ENCODE peak calls at places on chromosomes 13 and 19, in four cellular contexts. E, I, A and K are unnamed samples.

GRCh38 chr19:7868326-7868670 is 5.9 kb downstream of the PRR36 start:
- DNase-seq in E (no peak), A (no peak), I (no peak), K (no peak)

GRCh38 chr19:39160889-39161672 is 35.5 kb downstream of the PAK4 start:
- DNase-seq in A (no peak), I (no peak), E (no peak), K (no peak)

GRCh38 chr13:71513414-71514063 is 353.5 kb downstream of the DACH1 start:
- DNase-seq in E (no peak), A (no peak), I (no peak), K (no peak)

GRCh38 chr13:41848435-41849255 is 112.3 kb downstream of the VWA8 start:
- DNase-seq in E (no peak), I (no peak), A (no peak), K (no peak)

GRCh38 chr13:75876371-75877050 is 240.4 kb downstream of the LMO7 start:
- DNase-seq in E (no peak), I (peak), A (peak), K (no peak)

GRCh38 chr19:46295401-46296308 is 1.2 kb upstream of the HIF3A start:
- DNase-seq in E (no peak), A (no peak), I (no peak), K (no peak)

GRCh38 chr13:23673354-23673753 is 103.1 kb downstream of the TNFRSF19 start:
- DNase-seq in I (no peak), A (peak), E (no peak), K (no peak)

GRCh38 chr19:49411681-49412321 is 11.4 kb downstream of the PTH2 start:
- DNase-seq in A (no peak), I (no peak), E (no peak), K (no peak)

GRCh38 chr19:48244289-48244688 is 11.4 kb downstream of the CARD8 start:
- DNase-seq in I (no peak), A (no peak), E (no peak), K (peak)

GRCh38 chr13:80931118-80931517 is 590.2 kb upstream of the SPRY2 start:
- DNase-seq in E (no peak), I (no peak), A (no peak), K (no peak)

GRCh38 chr13:46339035-46339666 is 47.9 kb downstream of the RUBCNL start:
- DNase-seq in E (no peak), A (no peak), I (no peak), K (no peak)

GRCh38 chr13:76803831-76804230 is 82.4 kb downstream of the KCTD12 start:
- DNase-seq in I (no peak), A (no peak), E (no peak), K (no peak)

GRCh38 chr19:33194884-33195710 is 967 bp downstream of the LRP3 start:
- DNase-seq in I (no peak), E (no peak), A (no peak), K (no peak)

GRCh38 chr19:51391073-51391611 is 751 bp upstream of the C19orf84 start:
- DNase-seq in I (no peak), A (no peak), E (no peak), K (no peak)

GRCh38 chr13:85982102-85982501 is 182.9 kb upstream of the SLITRK6 start:
- DNase-seq in E (no peak), A (no peak), I (no peak), K (no peak)

GRCh38 chr13:79869326-79869725 is 388.4 kb downstream of the NDFIP2 start:
- DNase-seq in I (no peak), E (no peak), A (no peak), K (no peak)

GRCh38 chr13:83563499-83563898 is 318.8 kb downstream of the SLITRK1 start:
- DNase-seq in I (no peak), A (no peak), E (no peak), K (no peak)

GRCh38 chr19:18800079-18800478 is 9.0 kb upstream of the COMP start:
- DNase-seq in E (no peak), I (no peak), A (no peak), K (no peak)

GRCh38 chr13:73307481-73307880 is 248.7 kb downstream of the KLF5 start:
- DNase-seq in A (peak), I (no peak), E (no peak), K (no peak)

GRCh38 chr13:111531505-111531904 is 211.1 kb downstream of the TEX29 start:
- DNase-seq in E (no peak), I (no peak), A (no peak), K (no peak)

GRCh38 chr19:41700381-41701195 is 7.8 kb upstream of the CEACAM5 start:
- DNase-seq in A (no peak), I (peak), E (no peak), K (peak)

GRCh38 chr13:111403266-111403665 is 82.8 kb downstream of the TEX29 start:
- DNase-seq in I (no peak), A (no peak), E (no peak), K (no peak)

GRCh38 chr13:80413611-80414010 is 72.7 kb upstream of the SPRY2 start:
- DNase-seq in I (no peak), E (no peak), A (no peak), K (no peak)

GRCh38 chr13:37642201-37642600 is 43.6 kb upstream of the POSTN start:
- DNase-seq in I (no peak), A (no peak), E (no peak), K (no peak)

GRCh38 chr13:23748109-23748508 is 141.1 kb downstream of the MIPEP start:
- DNase-seq in E (no peak), A (no peak), I (no peak), K (no peak)

GRCh38 chr13:93824286-93824685 is 597.7 kb downstream of the GPC6 start:
- DNase-seq in A (no peak), I (no peak), E (no peak), K (no peak)

GRCh38 chr13:74136089-74136658 is 2.0 kb upstream of the KLF12 start:
- DNase-seq in I (peak), A (no peak), E (no peak), K (peak)

GRCh38 chr13:97222934-97223710 is 989 bp downstream of the MBNL2 start:
- DNase-seq in E (no peak), A (no peak), I (no peak), K (no peak)

GRCh38 chr19:39193785-39194184 is 3.0 kb upstream of the NCCRP1 start:
- DNase-seq in A (no peak), E (no peak), I (no peak), K (no peak)

GRCh38 chr19:36049080-36049698 is 4.9 kb downstream of the THAP8 start:
- DNase-seq in A (no peak), E (no peak), I (no peak), K (no peak)

GRCh38 chr19:51546650-51547396 is 15.4 kb upstream of the SIGLEC6 start:
- DNase-seq in I (no peak), A (no peak), E (no peak), K (no peak)

DNA sequence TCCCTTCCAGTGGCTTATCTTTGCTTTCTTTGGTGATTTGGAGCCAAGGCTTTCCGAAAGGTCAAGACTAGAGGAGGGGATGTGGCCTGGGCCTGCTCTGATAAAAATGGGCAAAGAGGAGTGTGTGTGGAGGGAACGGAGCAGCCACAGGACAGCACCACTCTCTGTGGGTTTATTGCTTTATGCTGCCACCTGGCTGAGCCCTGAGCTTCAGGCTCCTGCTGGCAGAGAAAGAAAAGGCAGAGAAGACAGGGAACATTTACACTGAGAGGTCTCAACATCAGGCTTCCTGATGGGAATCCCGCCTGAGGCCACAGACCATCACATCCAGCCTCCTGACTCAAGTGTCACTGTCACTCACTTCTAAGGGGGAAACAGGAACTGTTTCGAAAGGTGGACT is 9.2 kb upstream of the GSX1 start:
- DNase-seq in I (no peak), A (no peak), E (no peak), K (no peak)
- TF ChIP-seq CTCF in I (peak), A (peak), E (no peak), K (no peak)

GRCh38 chr19:13825489-13826475 is 30.5 kb downstream of the ZSWIM4 start:
- DNase-seq in I (no peak), A (no peak), E (no peak), K (no peak)
- TF ChIP-seq CTCF in I (no peak), A (peak), E (no peak), K (no peak)

DNA sequence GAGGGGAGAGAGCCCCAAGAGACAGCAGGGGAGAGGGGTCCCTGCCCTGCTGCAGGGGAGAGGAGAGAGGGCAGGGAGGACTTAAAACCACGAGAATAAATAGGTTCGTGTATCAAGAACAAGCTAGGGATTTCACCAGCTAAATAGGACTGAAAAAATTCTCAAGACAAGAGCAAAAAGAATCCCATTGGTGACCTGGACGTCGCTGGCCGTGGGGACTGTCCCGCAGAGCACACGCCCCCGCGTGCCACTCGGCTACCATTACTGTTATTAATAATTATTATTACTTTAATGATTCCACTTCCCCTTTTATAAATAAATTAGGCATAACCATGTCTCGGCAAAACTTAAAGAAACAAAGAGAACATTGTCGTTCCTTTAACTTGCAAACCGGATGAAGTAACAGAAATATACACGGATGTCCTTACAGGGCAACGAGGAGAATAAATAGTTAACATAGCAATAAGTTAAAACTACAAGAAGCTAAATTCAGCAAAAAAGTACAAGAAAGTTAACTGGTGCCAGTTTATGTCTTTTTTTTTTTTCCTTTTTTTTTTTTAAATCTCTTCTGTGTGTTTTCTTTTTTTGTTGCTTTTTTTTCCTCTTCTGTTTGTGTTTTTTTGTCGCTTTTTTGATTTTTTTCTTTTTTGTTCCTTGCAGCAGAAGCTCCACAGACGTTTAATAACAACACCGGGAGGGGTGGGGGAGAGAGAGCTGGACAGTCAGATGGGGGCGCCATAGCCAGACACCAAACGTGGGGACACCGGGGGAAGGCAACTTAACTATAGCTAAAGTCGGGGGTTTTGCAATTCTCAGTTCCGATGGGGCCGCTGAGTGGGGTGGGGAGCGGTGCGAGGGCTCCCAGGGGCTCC is 16.7 kb downstream of the PRKCSH start:
- DNase-seq in A (no peak), I (no peak), E (no peak), K (no peak)
- TF ChIP-seq CTCF in A (no peak), I (no peak), E (no peak), K (no peak)

GRCh38 chr19:1809663-1810062 is 2.4 kb downstream of the ATP8B3 start:
- DNase-seq in E (no peak), A (no peak), I (no peak), K (no peak)
- TF ChIP-seq CTCF in E (no peak), A (no peak), I (no peak), K (no peak)

GRCh38 chr19:10502524-10503001 is 593 bp downstream of the KEAP1 start:
- DNase-seq in A (peak), I (peak), E (peak), K (peak)
- TF ChIP-seq CTCF in A (no peak), I (no peak), E (no peak), K (peak)

GRCh38 chr13:38965281-38965680 is 25.4 kb downstream of the STOML3 start:
- DNase-seq in E (no peak), I (no peak), A (no peak), K (no peak)

GRCh38 chr13:38969187-38969586 is 21.4 kb downstream of the STOML3 start:
- DNase-seq in E (no peak), I (no peak), A (no peak), K (no peak)

GRCh38 chr13:38967446-38967845 is 23.2 kb downstream of the STOML3 start:
- DNase-seq in E (no peak), I (no peak), A (no peak), K (no peak)

DNA sequence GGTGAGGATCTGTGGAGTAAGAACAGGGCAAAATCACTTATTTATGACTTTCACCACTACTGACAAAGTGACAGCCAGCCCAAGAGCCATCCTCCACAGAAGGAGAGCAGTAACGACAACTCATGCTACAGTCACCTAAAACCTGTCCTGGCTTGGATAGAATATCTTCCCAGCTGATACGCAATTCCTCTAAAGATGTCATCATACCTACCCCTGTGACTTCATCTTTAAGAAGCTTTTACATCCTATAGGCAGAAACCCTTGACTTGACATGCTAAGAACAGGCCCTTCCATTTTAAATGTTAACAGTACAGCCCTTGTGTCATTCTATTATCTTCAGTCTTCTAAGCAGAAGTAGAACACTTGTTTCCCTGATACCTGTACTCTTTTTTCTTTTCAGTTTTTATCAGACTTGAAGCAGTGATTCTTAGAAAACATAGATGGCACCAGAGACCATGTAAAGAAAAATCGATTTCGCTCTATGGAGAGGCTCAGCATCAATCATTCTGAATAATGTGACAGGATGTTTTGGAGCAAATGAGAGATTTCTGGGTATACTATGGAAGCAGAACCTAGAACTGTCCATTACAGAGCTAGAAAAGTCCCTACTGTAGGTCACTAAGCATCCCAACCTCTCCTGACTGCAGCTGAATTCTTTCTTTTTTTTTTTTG is 20.1 kb downstream of the STOML3 start:
- DNase-seq in I (no peak), E (no peak), A (no peak), K (no peak)
- TF ChIP-seq CTCF in I (no peak), E (no peak), A (no peak), K (no peak)

DNA sequence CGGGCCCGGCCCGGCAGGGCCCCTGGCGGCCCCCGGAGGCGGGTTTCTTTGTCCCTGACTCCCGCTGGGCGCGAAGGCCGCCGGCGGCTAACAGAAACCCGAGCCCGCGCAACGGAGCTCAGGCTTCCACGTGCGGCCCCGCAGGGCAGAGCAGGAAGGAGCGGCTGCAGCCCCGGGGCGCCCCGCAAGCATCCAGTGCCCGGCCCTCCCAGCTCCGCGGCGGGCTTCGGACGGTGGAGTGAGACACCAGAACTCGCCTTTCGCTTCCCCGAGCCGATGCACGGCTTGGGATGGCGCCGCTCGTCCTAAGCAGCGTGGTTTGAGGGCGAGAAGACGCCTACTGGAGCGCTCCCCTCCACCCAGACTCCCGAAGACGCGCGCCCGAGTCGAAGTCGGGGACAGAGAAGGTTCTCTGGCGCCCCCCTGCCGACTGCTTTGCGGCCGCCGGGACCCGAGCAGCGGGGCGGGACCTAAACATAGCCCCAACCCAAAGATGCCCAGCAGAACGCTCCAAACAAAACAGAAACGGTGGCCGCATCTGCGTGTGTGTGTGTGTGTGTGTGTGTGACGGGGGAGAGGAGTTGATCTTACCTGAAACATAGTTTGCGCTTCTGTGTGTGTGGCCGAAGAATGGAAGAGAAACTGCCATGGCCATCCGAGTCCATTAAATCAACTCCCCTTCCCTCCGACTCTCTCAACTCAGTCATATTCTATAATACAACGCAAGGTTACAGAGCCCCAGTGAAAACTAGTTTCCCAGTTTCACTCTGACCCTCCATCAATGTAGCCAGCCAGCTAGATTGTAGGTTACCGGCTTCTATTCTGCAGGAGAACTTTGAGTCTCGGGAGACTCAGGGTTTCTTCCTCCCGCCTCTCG is 629 bp upstream of the FGF9 start:
- DNase-seq in I (peak), E (no peak), A (no peak), K (peak)
- TF ChIP-seq CTCF in I (no peak), E (no peak), A (no peak), K (no peak)